ENCODE peak calls at places on chromosome 20, in four cellular contexts. H is H7, P is GOT3, E is keratinocyte. C is an unnamed sample.

GRCh38 chr20:1211954-1212497 is 8.8 kb downstream of the C20orf202 start:
- DNase-seq in P (no peak), E (no peak), H (no peak), C (no peak)

GRCh38 chr20:50172347-50173013 is 18.1 kb upstream of the CEBPB start:
- DNase-seq in E (no peak), P (peak; percentile 53), H (peak; percentile 98), C (no peak)

GRCh38 chr20:31677553-31678260 is 40.0 kb downstream of the COX4I2 start:
- DNase-seq in E (no peak), P (no peak), H (no peak), C (no peak)

GRCh38 chr20:44961024-44961866 is 1.0 kb upstream of the TOMM34 start:
- DNase-seq in P (no peak), H (peak; percentile 52), E (no peak), C (no peak)

GRCh38 chr20:61218886-61219480 is 33.1 kb upstream of the CDH4 start:
- DNase-seq in P (no peak), E (no peak), H (no peak), C (no peak)

GRCh38 chr20:46523696-46524328 is 10.5 kb upstream of the ZNF334 start:
- DNase-seq in H (no peak), E (no peak), P (no peak), C (no peak)

GRCh38 chr20:17910828-17911294 is 57.7 kb downstream of the SNX5 start:
- DNase-seq in E (no peak), H (no peak), P (no peak), C (no peak)

GRCh38 chr20:36808317-36809257 is 35.0 kb upstream of the DSN1 start:
- DNase-seq in P (peak; percentile 68), H (peak; percentile 93), E (peak; percentile 73), C (peak; percentile 64)

GRCh38 chr20:6704132-6704861 is 63.2 kb upstream of the BMP2 start:
- DNase-seq in P (no peak), H (no peak), E (no peak), C (no peak)

C was measured in memory B cell.